ENCODE peak calls at places on chromosome 21, in six cellular contexts. T, I, H, E, D and X are unnamed samples.

GRCh38 chr21:39671986-39672385 is 59.2 kb downstream of the B3GALT5 start:
- DNase-seq in T (no peak), H (no peak), I (no peak), E (no peak), D (no peak), X (no peak)

GRCh38 chr21:34018185-34018584 is 55.2 kb upstream of the MRPS6 start:
- DNase-seq in D (no peak), H (no peak), I (no peak), T (no peak), E (no peak), X (no peak)

GRCh38 chr21:44005593-44005992 is 6.5 kb upstream of the TRAPPC10 start:
- DNase-seq in E (no peak), T (no peak), H (no peak), I (no peak), D (no peak), X (no peak)

GRCh38 chr21:29376556-29376955 is 77.8 kb downstream of the BACH1 start:
- DNase-seq in T (no peak), E (peak; percentile 18), D (no peak), I (peak; percentile 6), H (peak; percentile 55), X (no peak)

GRCh38 chr21:41321211-41321907 is 4.8 kb downstream of the FAM3B start:
- DNase-seq in D (no peak), T (peak; percentile 36), I (no peak), E (no peak), H (peak; percentile 63), X (peak; percentile 13)

GRCh38 chr21:45410151-45410864 is 5.3 kb downstream of the COL18A1 start:
- DNase-seq in H (no peak), E (peak; percentile 22), D (no peak), I (no peak), T (no peak), X (no peak)

GRCh38 chr21:25717491-25718139 is 17.1 kb downstream of the ATP5PF start:
- DNase-seq in H (no peak), T (no peak), D (no peak), E (no peak), I (no peak), X (no peak)

GRCh38 chr21:41606706-41607105 is 98.7 kb upstream of the TMPRSS2 start:
- DNase-seq in D (no peak), E (no peak), H (no peak), I (no peak), T (no peak), X (no peak)

GRCh38 chr21:31484219-31484618 is 140.2 kb upstream of the TIAM1 start:
- DNase-seq in H (no peak), E (no peak), T (no peak), D (peak; percentile 60), I (no peak), X (no peak)

GRCh38 chr21:36183144-36183795 is 26.6 kb downstream of the DOP1B start:
- DNase-seq in T (peak; percentile 3), E (no peak), H (no peak), I (no peak), D (no peak), X (no peak)

GRCh38 chr21:38669186-38669585 is 136.5 kb upstream of the ETS2 start:
- DNase-seq in I (no peak), E (no peak), H (no peak), T (peak; percentile 32), D (no peak), X (peak; percentile 36)

GRCh38 chr21:41508415-41509205 is 652 bp upstream of the TMPRSS2 start:
- DNase-seq in I (no peak), D (no peak), T (no peak), E (no peak), H (no peak), X (no peak)

GRCh38 chr21:29343517-29343916 is 44.8 kb downstream of the BACH1 start:
- DNase-seq in T (no peak), I (no peak), D (peak; percentile 15), E (no peak), H (no peak), X (no peak)

GRCh38 chr21:22125581-22125980 is 1127.4 kb downstream of the NCAM2 start:
- DNase-seq in D (no peak), H (no peak), T (no peak), E (no peak), I (no peak), X (no peak)

GRCh38 chr21:36841866-36842265 is 124.6 kb downstream of the HLCS start:
- DNase-seq in D (no peak), E (no peak), I (no peak), H (no peak), T (no peak), X (no peak)

GRCh38 chr21:41169701-41170100 is 1.7 kb downstream of the BACE2 start:
- DNase-seq in H (no peak), T (no peak), E (no peak), D (no peak), I (no peak), X (no peak)

GRCh38 chr21:31316488-31317169 is 27.4 kb downstream of the TIAM1 start:
- DNase-seq in E (no peak), H (no peak), I (no peak), D (no peak), T (no peak), X (no peak)

GRCh38 chr21:38259665-38260064 is 2.9 kb downstream of the KCNJ15 start:
- DNase-seq in D (no peak), T (no peak), E (no peak), H (no peak), I (no peak), X (no peak)

GRCh38 chr21:16707274-16707673 is 805.6 kb upstream of the CXADR start:
- DNase-seq in D (no peak), I (no peak), T (no peak), H (no peak), E (no peak), X (no peak)

GRCh38 chr21:25512095-25513086 is 94.9 kb downstream of the MRPL39 start:
- DNase-seq in T (no peak), D (no peak), E (no peak), H (no peak), I (no peak), X (no peak)

GRCh38 chr21:42622284-42622683 is 31.1 kb upstream of the PDE9A start:
- DNase-seq in E (no peak), I (no peak), H (no peak), D (no peak), T (no peak), X (no peak)

GRCh38 chr21:16534408-16535099 is 804.8 kb downstream of the USP25 start:
- DNase-seq in E (peak; percentile 63), T (peak; percentile 77), D (peak; percentile 48), H (no peak), I (no peak), X (peak; percentile 61)

GRCh38 chr21:16838330-16838729 is 674.5 kb upstream of the CXADR start:
- DNase-seq in T (no peak), I (no peak), D (no peak), H (no peak), E (no peak), X (no peak)

GRCh38 chr21:46083271-46084040 is 14.5 kb upstream of the COL6A2 start:
- DNase-seq in H (no peak), E (no peak), T (no peak), D (no peak), I (no peak), X (no peak)

GRCh38 chr21:42534361-42534900 is 20.8 kb downstream of the SLC37A1 start:
- DNase-seq in T (no peak), H (no peak), I (no peak), E (no peak), D (no peak), X (no peak)